ENCODE peak calls at places on chromosome X, in eight cellular contexts. One of them, this sample, is unnamed.
A peak's percentile ranks its signal among the peaks of the same experiment; 100 is the strongest.

GRCh38 chrX:31228415-31228832 is 156.6 kb upstream of the FTHL17 start:
- DNase-seq in tibial artery: peak; percentile 24
- DNase-seq in dorsolateral prefrontal cortex: no peak
- DNase-seq in cardiac muscle cell: no peak
- DNase-seq in spleen: no peak
- DNase-seq in aorta: peak; percentile 49
- DNase-seq in PC-9: no peak
- DNase-seq in H1: no peak
- DNase-seq in this sample: no peak

GRCh38 chrX:19183777-19184485 is 61.7 kb upstream of the ADGRG2 start:
- DNase-seq in tibial artery: no peak
- DNase-seq in dorsolateral prefrontal cortex: no peak
- DNase-seq in cardiac muscle cell: peak; percentile 49
- DNase-seq in spleen: no peak
- DNase-seq in aorta: no peak
- DNase-seq in PC-9: no peak
- DNase-seq in H1: no peak
- DNase-seq in this sample: no peak

GRCh38 chrX:45623266-45623665 is 422.6 kb upstream of the DIPK2B start:
- DNase-seq in tibial artery: no peak
- DNase-seq in dorsolateral prefrontal cortex: no peak
- DNase-seq in cardiac muscle cell: no peak
- DNase-seq in spleen: no peak
- DNase-seq in aorta: no peak
- DNase-seq in PC-9: no peak
- DNase-seq in H1: no peak
- DNase-seq in this sample: no peak

GRCh38 chrX:101619336-101619735 is 1.5 kb upstream of the ARMCX6 start:
- DNase-seq in tibial artery: no peak
- DNase-seq in dorsolateral prefrontal cortex: no peak
- DNase-seq in cardiac muscle cell: peak; percentile 84
- DNase-seq in spleen: no peak
- DNase-seq in aorta: no peak
- DNase-seq in PC-9: peak; percentile 8
- DNase-seq in H1: no peak
- DNase-seq in this sample: peak; percentile 86

GRCh38 chrX:149837639-149838038 is 43.3 kb upstream of the MAGEA8 start:
- DNase-seq in tibial artery: no peak
- DNase-seq in dorsolateral prefrontal cortex: no peak
- DNase-seq in cardiac muscle cell: no peak
- DNase-seq in spleen: no peak
- DNase-seq in aorta: no peak
- DNase-seq in PC-9: no peak
- DNase-seq in H1: no peak
- DNase-seq in this sample: no peak

GRCh38 chrX:44989995-44990770 is 117.2 kb downstream of the KDM6A start:
- DNase-seq in tibial artery: no peak
- DNase-seq in dorsolateral prefrontal cortex: no peak
- DNase-seq in cardiac muscle cell: no peak
- DNase-seq in spleen: no peak
- DNase-seq in aorta: no peak
- DNase-seq in PC-9: no peak
- DNase-seq in H1: no peak
- DNase-seq in this sample: no peak

GRCh38 chrX:154082396-154083133 is 15.0 kb downstream of the MECP2 start:
- DNase-seq in tibial artery: no peak
- DNase-seq in dorsolateral prefrontal cortex: no peak
- DNase-seq in cardiac muscle cell: no peak
- DNase-seq in spleen: no peak
- DNase-seq in aorta: no peak
- DNase-seq in PC-9: peak; percentile 33
- DNase-seq in H1: no peak
- DNase-seq in this sample: no peak

GRCh38 chrX:24828600-24828999 is 134.9 kb downstream of the POLA1 start:
- DNase-seq in tibial artery: no peak
- DNase-seq in dorsolateral prefrontal cortex: no peak
- DNase-seq in cardiac muscle cell: no peak
- DNase-seq in spleen: no peak
- DNase-seq in aorta: no peak
- DNase-seq in PC-9: no peak
- DNase-seq in H1: no peak
- DNase-seq in this sample: no peak

GRCh38 chrX:7147431-7147977 is at the start of gene STS:
- DNase-seq in tibial artery: no peak
- DNase-seq in dorsolateral prefrontal cortex: peak; percentile 67
- DNase-seq in cardiac muscle cell: peak; percentile 70
- DNase-seq in spleen: peak; percentile 92
- DNase-seq in aorta: peak; percentile 68
- DNase-seq in PC-9: peak; percentile 11
- DNase-seq in H1: no peak
- DNase-seq in this sample: peak; percentile 62

GRCh38 chrX:41559662-41560061 is 112.5 kb downstream of the NYX start:
- DNase-seq in tibial artery: no peak
- DNase-seq in dorsolateral prefrontal cortex: no peak
- DNase-seq in cardiac muscle cell: no peak
- DNase-seq in spleen: no peak
- DNase-seq in aorta: no peak
- DNase-seq in PC-9: no peak
- DNase-seq in H1: no peak
- DNase-seq in this sample: no peak

GRCh38 chrX:148806145-148806868 is 305.9 kb downstream of the AFF2 start:
- DNase-seq in tibial artery: no peak
- DNase-seq in dorsolateral prefrontal cortex: no peak
- DNase-seq in cardiac muscle cell: no peak
- DNase-seq in spleen: no peak
- DNase-seq in aorta: no peak
- DNase-seq in PC-9: no peak
- DNase-seq in H1: no peak
- DNase-seq in this sample: no peak

GRCh38 chrX:103400931-103401330 is 24.6 kb downstream of the BEX3 start:
- DNase-seq in tibial artery: no peak
- DNase-seq in dorsolateral prefrontal cortex: no peak
- DNase-seq in cardiac muscle cell: no peak
- DNase-seq in spleen: no peak
- DNase-seq in aorta: no peak
- DNase-seq in PC-9: no peak
- DNase-seq in H1: no peak
- DNase-seq in this sample: no peak

GRCh38 chrX:34382416-34382815 is 250.3 kb upstream of the FAM47A start:
- DNase-seq in tibial artery: no peak
- DNase-seq in dorsolateral prefrontal cortex: no peak
- DNase-seq in cardiac muscle cell: no peak
- DNase-seq in spleen: no peak
- DNase-seq in aorta: no peak
- DNase-seq in PC-9: no peak
- DNase-seq in H1: no peak
- DNase-seq in this sample: no peak

GRCh38 chrX:15930585-15930984 is 76.0 kb upstream of the AP1S2 start:
- DNase-seq in tibial artery: no peak
- DNase-seq in dorsolateral prefrontal cortex: no peak
- DNase-seq in cardiac muscle cell: peak; percentile 29
- DNase-seq in spleen: no peak
- DNase-seq in aorta: no peak
- DNase-seq in PC-9: no peak
- DNase-seq in H1: no peak
- DNase-seq in this sample: peak; percentile 16

GRCh38 chrX:153867139-153867538 is 18.8 kb downstream of the L1CAM start:
- DNase-seq in tibial artery: no peak
- DNase-seq in dorsolateral prefrontal cortex: no peak
- DNase-seq in cardiac muscle cell: no peak
- DNase-seq in spleen: peak; percentile 60
- DNase-seq in aorta: no peak
- DNase-seq in PC-9: no peak
- DNase-seq in H1: no peak
- DNase-seq in this sample: no peak

GRCh38 chrX:109774706-109775105 is 41.6 kb upstream of the ACSL4 start:
- DNase-seq in tibial artery: no peak
- DNase-seq in dorsolateral prefrontal cortex: no peak
- DNase-seq in cardiac muscle cell: no peak
- DNase-seq in spleen: no peak
- DNase-seq in aorta: no peak
- DNase-seq in PC-9: no peak
- DNase-seq in H1: no peak
- DNase-seq in this sample: no peak

GRCh38 chrX:44344687-44345086 is 1.2 kb upstream of the EFHC2 start:
- DNase-seq in tibial artery: no peak
- DNase-seq in dorsolateral prefrontal cortex: no peak
- DNase-seq in cardiac muscle cell: no peak
- DNase-seq in spleen: no peak
- DNase-seq in aorta: no peak
- DNase-seq in PC-9: no peak
- DNase-seq in H1: no peak
- DNase-seq in this sample: no peak

GRCh38 chrX:53318766-53319353 is 37.5 kb upstream of the IQSEC2 start:
- DNase-seq in tibial artery: no peak
- DNase-seq in dorsolateral prefrontal cortex: peak; percentile 81
- DNase-seq in cardiac muscle cell: no peak
- DNase-seq in spleen: no peak
- DNase-seq in aorta: no peak
- DNase-seq in PC-9: no peak
- DNase-seq in H1: no peak
- DNase-seq in this sample: no peak

GRCh38 chrX:31931225-31931624 is 859.4 kb upstream of the FTHL17 start:
- DNase-seq in tibial artery: no peak
- DNase-seq in dorsolateral prefrontal cortex: no peak
- DNase-seq in cardiac muscle cell: no peak
- DNase-seq in spleen: no peak
- DNase-seq in aorta: no peak
- DNase-seq in PC-9: no peak
- DNase-seq in H1: no peak
- DNase-seq in this sample: no peak

GRCh38 chrX:122134291-122134690 is 1049.8 kb upstream of the GRIA3 start:
- DNase-seq in tibial artery: no peak
- DNase-seq in dorsolateral prefrontal cortex: no peak
- DNase-seq in cardiac muscle cell: no peak
- DNase-seq in spleen: no peak
- DNase-seq in aorta: no peak
- DNase-seq in PC-9: no peak
- DNase-seq in H1: no peak
- DNase-seq in this sample: no peak

DNA sequence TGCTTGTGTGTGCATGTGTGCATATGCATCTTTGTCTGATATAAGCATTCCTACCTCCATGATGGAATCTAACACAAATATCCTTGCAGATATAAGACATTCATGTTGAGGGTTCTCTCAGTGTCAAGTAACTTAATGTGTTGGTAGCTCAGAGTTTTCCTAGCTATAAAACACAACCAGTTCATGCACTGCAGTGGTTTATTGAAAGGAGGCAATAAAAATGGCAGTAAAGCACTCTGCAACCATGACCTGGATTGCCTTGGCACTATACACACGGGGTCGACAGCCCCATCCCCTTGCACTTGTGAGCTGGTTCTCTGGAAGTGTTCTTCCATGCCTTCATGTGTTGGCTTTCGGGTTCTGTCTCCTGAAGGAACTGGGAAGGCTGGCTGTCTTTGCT is 38.9 kb downstream of the GPC4 start:
- DNase-seq in tibial artery: no peak
- DNase-seq in dorsolateral prefrontal cortex: no peak
- DNase-seq in cardiac muscle cell: no peak
- DNase-seq in spleen: no peak
- DNase-seq in aorta: no peak
- DNase-seq in PC-9: no peak
- DNase-seq in H1: no peak
- DNase-seq in this sample: no peak
- H3K27ac ChIP-seq in tibial artery: no peak overlapping the region
- H3K27ac ChIP-seq in dorsolateral prefrontal cortex: no peak overlapping the region
- H3K27ac ChIP-seq in cardiac muscle cell: no peak overlapping the region
- H3K27ac ChIP-seq in spleen: no peak overlapping the region
- H3K27ac ChIP-seq in aorta: no peak overlapping the region
- H3K27ac ChIP-seq in PC-9: no peak overlapping the region
- H3K27ac ChIP-seq in H1: no peak overlapping the region
- H3K27ac ChIP-seq in this sample: no peak overlapping the region

GRCh38 chrX:316351-317325 is 2.0 kb downstream of the GTPBP6 start:
- DNase-seq in tibial artery: peak; percentile 22
- DNase-seq in dorsolateral prefrontal cortex: peak; percentile 26
- DNase-seq in cardiac muscle cell: no peak
- DNase-seq in spleen: peak; percentile 89
- DNase-seq in aorta: peak; percentile 49
- DNase-seq in PC-9: no peak
- DNase-seq in H1: no peak
- DNase-seq in this sample: no peak
- H3K4me3 ChIP-seq in tibial artery: no peak overlapping the region
- H3K4me3 ChIP-seq in dorsolateral prefrontal cortex: no peak overlapping the region
- H3K4me3 ChIP-seq in cardiac muscle cell: no peak overlapping the region
- H3K4me3 ChIP-seq in spleen: no peak overlapping the region
- H3K4me3 ChIP-seq in aorta: no peak overlapping the region
- H3K4me3 ChIP-seq in PC-9: no peak overlapping the region
- H3K4me3 ChIP-seq in H1: no peak overlapping the region
- H3K4me3 ChIP-seq in this sample: no peak overlapping the region

DNA sequence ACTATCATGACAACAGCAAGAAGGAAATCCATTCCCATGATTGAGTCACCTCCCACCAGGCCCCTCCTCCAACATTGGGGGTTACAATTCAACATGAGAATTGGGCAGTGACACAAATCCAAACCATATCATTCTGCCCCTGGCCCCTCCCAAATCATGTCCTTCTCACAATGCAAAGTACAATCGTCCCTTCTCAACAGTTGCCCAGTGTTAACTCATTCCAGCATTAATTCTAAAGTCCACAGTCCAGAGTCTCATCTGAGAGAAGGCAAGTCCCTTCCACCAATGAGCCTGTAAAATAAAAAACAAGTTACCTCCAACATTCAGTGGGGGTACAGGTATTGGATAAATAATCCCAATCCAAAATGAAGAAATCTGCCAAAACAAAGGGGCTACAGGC is 14.8 kb upstream of the CLDN34 start:
- DNase-seq in tibial artery: no peak
- DNase-seq in dorsolateral prefrontal cortex: no peak
- DNase-seq in cardiac muscle cell: no peak
- DNase-seq in spleen: no peak
- DNase-seq in aorta: no peak
- DNase-seq in PC-9: no peak
- DNase-seq in H1: no peak
- DNase-seq in this sample: no peak
- H3K27ac ChIP-seq in tibial artery: no peak overlapping the region
- H3K27ac ChIP-seq in dorsolateral prefrontal cortex: no peak overlapping the region
- H3K27ac ChIP-seq in cardiac muscle cell: no peak overlapping the region
- H3K27ac ChIP-seq in spleen: no peak overlapping the region
- H3K27ac ChIP-seq in aorta: no peak overlapping the region
- H3K27ac ChIP-seq in PC-9: no peak overlapping the region
- H3K27ac ChIP-seq in H1: no peak overlapping the region
- H3K27ac ChIP-seq in this sample: no peak overlapping the region

DNA sequence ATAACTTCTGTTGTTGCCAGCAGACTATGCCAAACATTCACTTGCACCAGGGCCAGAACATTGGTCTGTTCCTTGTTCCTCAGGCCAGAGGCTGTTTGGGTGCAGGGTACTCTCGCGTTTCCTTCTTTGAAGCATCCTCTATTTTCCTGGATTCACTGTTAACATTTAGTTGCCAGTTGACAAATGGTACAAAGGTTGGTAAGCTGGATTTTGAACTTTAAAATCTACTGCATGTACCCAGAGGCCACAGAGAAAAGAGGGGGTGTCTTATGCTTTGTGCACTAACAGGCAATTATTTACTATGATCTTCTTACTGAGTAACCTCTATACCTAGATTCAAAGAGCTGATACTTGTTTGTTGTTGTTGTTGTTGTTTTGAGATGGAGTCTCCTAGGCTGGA is 12.8 kb upstream of the SAT1 start:
- DNase-seq in tibial artery: no peak
- DNase-seq in dorsolateral prefrontal cortex: no peak
- DNase-seq in cardiac muscle cell: no peak
- DNase-seq in spleen: no peak
- DNase-seq in aorta: no peak
- DNase-seq in PC-9: no peak
- DNase-seq in H1: no peak
- DNase-seq in this sample: no peak
- H3K4me3 ChIP-seq in tibial artery: no peak overlapping the region
- H3K4me3 ChIP-seq in dorsolateral prefrontal cortex: no peak overlapping the region
- H3K4me3 ChIP-seq in cardiac muscle cell: no peak overlapping the region
- H3K4me3 ChIP-seq in spleen: no peak overlapping the region
- H3K4me3 ChIP-seq in aorta: no peak overlapping the region
- H3K4me3 ChIP-seq in PC-9: no peak overlapping the region
- H3K4me3 ChIP-seq in H1: no peak overlapping the region
- H3K4me3 ChIP-seq in this sample: no peak overlapping the region